ENCODE peak calls at places on chromosomes 7 and 10, in eight cellular contexts. P is CD8-positive, alpha-beta T cell; V is HepG2; I is fibroblast of pulmonary artery; Q is ovary; E is colonic mucosa; U is IMR-90; Z is A549. J is an unnamed sample.

GRCh38 chr10:123136806-123137642 is 1.3 kb downstream of the HMX3 start:
- DNase-seq in Q (no peak), P (no peak), U (no peak), E (no peak), I (peak), V (no peak), Z (peak), J (peak)

GRCh38 chr7:119783799-119784198 is 489.2 kb upstream of the KCND2 start:
- DNase-seq in Z (no peak), U (peak), Q (peak), E (no peak), P (no peak), I (peak), V (no peak), J (peak)

GRCh38 chr7:130894146-130895005 is 160.4 kb upstream of the KLF14 start:
- DNase-seq in V (peak), P (no peak), E (no peak), I (no peak), Q (peak), Z (peak), U (peak), J (peak)

GRCh38 chr10:24958701-24959392 is 6.4 kb upstream of the PRTFDC1 start:
- DNase-seq in U (peak), V (no peak), Q (no peak), P (no peak), Z (no peak), E (no peak), I (peak), J (peak)

GRCh38 chr7:10708447-10708846 is 265.2 kb upstream of the PHF14 start:
- DNase-seq in Z (peak), V (peak), P (no peak), U (no peak), Q (no peak), I (no peak), E (no peak), J (no peak)

GRCh38 chr10:89471110-89471814 is 56.9 kb downstream of the IFIT5 start:
- DNase-seq in Z (no peak), P (no peak), I (no peak), V (no peak), Q (no peak), E (no peak), U (peak), J (peak)

GRCh38 chr10:29949411-29950011 is 109.9 kb downstream of the JCAD start:
- DNase-seq in Z (peak), P (no peak), V (no peak), I (peak), E (no peak), Q (no peak), U (peak), J (peak)

GRCh38 chr10:104268691-104269645 is at the start of gene GSTO2:
- DNase-seq in I (peak), Z (peak), E (peak), V (no peak), Q (peak), P (peak), U (peak), J (peak)

GRCh38 chr10:95133016-95133752 is 60.9 kb upstream of the ACSM6 start:
- DNase-seq in Q (peak), E (peak), P (peak), Z (peak), V (peak), I (peak), U (peak), J (peak)

GRCh38 chr10:89001024-89001423 is 10.4 kb downstream of the FAS start:
- DNase-seq in Z (no peak), I (no peak), V (no peak), E (no peak), Q (no peak), P (no peak), U (no peak), J (no peak)

GRCh38 chr10:44234471-44234850 is 150.4 kb downstream of the CXCL12 start:
- DNase-seq in I (peak), P (no peak), E (no peak), Z (no peak), Q (no peak), U (no peak), V (no peak), J (no peak)

GRCh38 chr7:144720139-144720538 is 115.7 kb downstream of the TPK1 start:
- DNase-seq in I (peak), V (no peak), P (no peak), U (no peak), Q (no peak), Z (no peak), E (no peak), J (peak)

GRCh38 chr10:122147731-122148130 is 123.4 kb upstream of the BTBD16 start:
- DNase-seq in P (no peak), V (no peak), Q (no peak), I (peak), U (no peak), E (no peak), Z (no peak), J (no peak)

GRCh38 chr10:125094111-125094705 is 66.2 kb downstream of the CTBP2 start:
- DNase-seq in Q (no peak), Z (no peak), U (no peak), P (no peak), I (no peak), V (no peak), E (no peak), J (no peak)

GRCh38 chr7:134850048-134850447 is 70.6 kb downstream of the CALD1 start:
- DNase-seq in P (no peak), E (no peak), I (no peak), Z (no peak), U (peak), V (no peak), Q (no peak), J (no peak)

GRCh38 chr10:76729804-76730203 is 907.8 kb downstream of the KCNMA1 start:
- DNase-seq in E (no peak), Q (no peak), U (no peak), P (no peak), I (no peak), V (no peak), Z (no peak), J (no peak)

GRCh38 chr10:1289591-1289990 is 233.4 kb downstream of the WDR37 start:
- DNase-seq in I (no peak), P (no peak), U (no peak), Q (no peak), V (no peak), Z (no peak), E (no peak), J (no peak)

GRCh38 chr7:29623976-29624375 is 60.3 kb downstream of the PRR15 start:
- DNase-seq in Q (no peak), Z (no peak), E (no peak), P (no peak), U (no peak), I (no peak), V (no peak), J (peak)

GRCh38 chr7:40827217-40828085 is 692.6 kb downstream of the SUGCT start:
- DNase-seq in V (no peak), U (no peak), Q (no peak), E (no peak), I (peak), P (no peak), Z (no peak), J (peak)

GRCh38 chr10:38118072-38118807 is 24.1 kb downstream of the ZNF37A start:
- DNase-seq in P (no peak), Z (peak), I (peak), U (peak), V (no peak), E (no peak), Q (no peak), J (peak)

GRCh38 chr10:119832956-119833355 is 39.7 kb downstream of the MCMBP start:
- DNase-seq in Z (no peak), E (no peak), V (no peak), P (no peak), I (no peak), U (no peak), Q (no peak), J (no peak)

GRCh38 chr7:130292682-130293257 is at the start of gene CPA4:
- DNase-seq in V (no peak), E (no peak), P (no peak), Q (no peak), U (peak), Z (peak), I (peak), J (peak)

GRCh38 chr10:89466599-89467035 is 52.2 kb downstream of the IFIT5 start:
- DNase-seq in U (peak), P (no peak), E (no peak), Z (peak), I (peak), Q (no peak), V (peak), J (peak)

GRCh38 chr7:1359681-1360485 is 99.4 kb downstream of the MICALL2 start:
- DNase-seq in I (no peak), Z (no peak), V (no peak), E (no peak), P (no peak), Q (no peak), U (no peak), J (no peak)

GRCh38 chr7:144403102-144403501 is 391 bp downstream of the NOBOX start:
- DNase-seq in P (no peak), I (no peak), E (no peak), U (no peak), Q (no peak), Z (no peak), V (no peak), J (no peak)

GRCh38 chr7:117274951-117275350 is 47.9 kb downstream of the WNT2 start:
- DNase-seq in U (peak), P (no peak), Z (no peak), Q (no peak), E (no peak), V (no peak), I (no peak), J (no peak)

GRCh38 chr10:301536-301935 is 166.3 kb downstream of the ZMYND11 start:
- DNase-seq in U (no peak), V (no peak), Z (no peak), P (no peak), Q (no peak), I (no peak), E (no peak), J (no peak)

GRCh38 chr7:66921918-66922486 is 977 bp downstream of the TMEM248 start:
- DNase-seq in E (peak), Z (no peak), V (peak), I (no peak), U (no peak), Q (no peak), P (peak), J (no peak)

GRCh38 chr10:126204320-126204719 is 184.0 kb downstream of the ADAM12 start:
- DNase-seq in Q (no peak), P (no peak), V (no peak), I (no peak), E (no peak), Z (peak), U (no peak), J (no peak)

GRCh38 chr7:68688416-68689086 is 909.7 kb upstream of the AUTS2 start:
- DNase-seq in Z (no peak), P (no peak), E (no peak), U (no peak), V (no peak), I (no peak), Q (no peak), J (no peak)

GRCh38 chr10:124745678-124746077 is 1.5 kb upstream of the FAM53B start:
- DNase-seq in I (peak), Z (peak), V (peak), P (peak), Q (no peak), E (peak), U (peak), J (peak)

GRCh38 chr10:13180788-13181187 is 19.4 kb downstream of the MCM10 start:
- DNase-seq in P (no peak), U (no peak), Z (no peak), I (no peak), Q (no peak), V (no peak), E (no peak), J (no peak)

GRCh38 chr7:30470783-30471182 is 7.8 kb downstream of the NOD1 start:
- DNase-seq in Z (peak), Q (peak), I (peak), E (peak), U (peak), P (peak), V (no peak), J (peak)

GRCh38 chr10:96614515-96614914 is 27.7 kb upstream of the TM9SF3 start:
- DNase-seq in P (no peak), Q (no peak), V (peak), E (peak), I (peak), U (peak), Z (peak), J (peak)

GRCh38 chr7:135922263-135922662 is 54.9 kb downstream of the MTPN start:
- DNase-seq in I (no peak), V (no peak), Q (no peak), P (no peak), Z (no peak), E (no peak), U (no peak), J (no peak)

GRCh38 chr7:92061154-92061553 is 73.1 kb downstream of the CYP51A1 start:
- DNase-seq in E (peak), Q (no peak), U (no peak), V (no peak), I (no peak), Z (no peak), P (no peak), J (no peak)

GRCh38 chr7:142153400-142153799 is 41.9 kb downstream of the MGAM2 start:
- DNase-seq in V (peak), U (no peak), I (no peak), Q (no peak), E (no peak), P (no peak), Z (peak), J (no peak)

GRCh38 chr10:26457088-26457487 is 18.9 kb downstream of the APBB1IP start:
- DNase-seq in I (no peak), E (no peak), Z (no peak), U (no peak), Q (no peak), P (no peak), V (no peak), J (no peak)
- H3K4me3 ChIP-seq in I (no peak), E (no peak), Z (no peak), U (no peak), Q (no peak), P (no peak), V (no peak), J (no peak)

GRCh38 chr7:87216701-87217508 is 2.6 kb downstream of the TMEM243 start:
- DNase-seq in Q (no peak), V (no peak), U (no peak), E (no peak), P (no peak), Z (no peak), I (no peak), J (no peak)
- H3K4me3 ChIP-seq in Q (no peak), V (no peak), U (no peak), E (no peak), P (peak), Z (no peak), I (no peak), J (no peak)

GRCh38 chr10:21170216-21170615 is 273.1 kb upstream of the NEBL start:
- DNase-seq in U (no peak), E (peak), P (no peak), V (no peak), Q (no peak), I (no peak), Z (no peak), J (no peak)

GRCh38 chr10:21173433-21173963 is 276.4 kb upstream of the NEBL start:
- DNase-seq in Z (no peak), I (no peak), P (no peak), E (peak), U (no peak), V (no peak), Q (no peak), J (no peak)

GRCh38 chr10:21171197-21171935 is 274.3 kb upstream of the NEBL start:
- DNase-seq in V (no peak), Q (no peak), I (no peak), U (no peak), Z (no peak), E (no peak), P (no peak), J (no peak)

GRCh38 chr10:21172774-21173432 is 275.8 kb upstream of the NEBL start:
- DNase-seq in I (no peak), P (no peak), E (peak), U (no peak), V (no peak), Q (no peak), Z (no peak), J (peak)

DNA sequence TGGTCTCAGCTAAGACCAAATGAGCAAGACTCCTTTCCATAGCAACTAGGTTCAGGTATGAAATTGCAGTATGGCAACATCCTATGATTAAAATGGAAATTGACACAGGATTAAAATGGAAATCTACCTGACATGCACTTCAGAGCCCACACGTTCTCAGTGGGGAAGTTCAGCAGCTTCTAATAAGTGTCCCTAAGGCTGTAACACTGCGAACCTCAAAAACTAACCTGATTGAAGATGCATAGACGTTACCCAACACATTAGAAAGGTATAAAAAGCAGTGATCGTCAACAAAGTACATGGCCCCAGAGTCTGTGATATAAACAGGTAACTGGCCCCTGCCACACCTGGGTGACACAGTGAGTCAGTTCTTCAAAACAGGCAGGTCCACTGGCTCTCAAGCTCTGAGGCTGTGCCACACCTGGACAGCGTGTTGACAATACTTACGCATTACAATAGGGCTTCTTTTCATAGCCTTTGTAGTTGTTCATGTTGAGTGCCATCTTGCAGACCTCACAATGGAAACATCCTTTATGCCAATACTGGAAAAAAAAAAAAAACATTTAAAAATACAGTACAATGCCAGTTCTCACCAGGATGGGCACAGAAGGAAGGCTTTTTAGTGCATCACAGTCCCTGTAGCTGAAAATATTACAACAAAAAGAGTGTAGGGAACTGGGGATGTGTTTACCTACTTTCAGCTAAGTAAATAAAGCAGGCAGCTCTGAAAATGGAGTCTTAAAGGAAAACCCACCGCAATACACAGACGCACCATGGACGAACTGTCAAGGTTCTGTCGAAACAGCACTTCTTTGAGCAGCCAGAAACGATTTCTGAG is 275.0 kb upstream of the NEBL start:
- DNase-seq in I (no peak), P (no peak), Z (no peak), V (no peak), Q (no peak), U (no peak), E (peak), J (no peak)
- H3K4me3 ChIP-seq in I (peak), P (no peak), Z (peak), V (no peak), Q (no peak), U (no peak), E (peak), J (no peak)

GRCh38 chr7:115297651-115298050 is 375.8 kb downstream of the MDFIC start:
- DNase-seq in P (no peak), I (peak), U (peak), Q (no peak), V (no peak), Z (peak), E (no peak), J (peak)

GRCh38 chr7:115299379-115300038 is 377.6 kb downstream of the MDFIC start:
- DNase-seq in E (no peak), Q (no peak), Z (no peak), P (no peak), U (no peak), I (no peak), V (no peak), J (no peak)

GRCh38 chr7:115300228-115300870 is 378.5 kb downstream of the MDFIC start:
- DNase-seq in V (no peak), P (no peak), I (peak), Q (no peak), E (no peak), Z (peak), U (peak), J (peak)
- H3K4me3 ChIP-seq in V (no peak), P (no peak), I (no peak), Q (no peak), E (no peak), Z (no peak), U (no peak), J (no peak)

GRCh38 chr10:28533315-28533564 is 322 bp downstream of the WAC start:
- DNase-seq in Z (no peak), P (no peak), V (no peak), I (no peak), U (no peak), E (no peak), Q (no peak), J (no peak)
- H3K4me3 ChIP-seq in Z (peak), P (peak), V (peak), I (peak), U (peak), E (peak), Q (peak), J (peak)

GRCh38 chr10:52486840-52487611 is 172.9 kb downstream of the DKK1 start:
- DNase-seq in U (peak), V (no peak), I (peak), E (no peak), P (no peak), Q (no peak), Z (peak), J (peak)
- H3K4me3 ChIP-seq in U (no peak), V (no peak), I (no peak), E (no peak), P (no peak), Q (no peak), Z (no peak), J (no peak)

GRCh38 chr7:151689196-151689971 is 169.7 kb upstream of the RHEB start:
- DNase-seq in I (no peak), E (no peak), Q (no peak), P (no peak), V (no peak), Z (no peak), U (no peak), J (no peak)

GRCh38 chr7:151686016-151686766 is 166.5 kb upstream of the RHEB start:
- DNase-seq in I (no peak), U (no peak), Q (no peak), V (no peak), P (no peak), E (no peak), Z (no peak), J (no peak)

GRCh38 chr7:151687523-151688235 is 168.0 kb upstream of the RHEB start:
- DNase-seq in Z (peak), V (peak), E (no peak), Q (peak), P (no peak), I (peak), U (peak), J (peak)

GRCh38 chr7:151686826-151687225 is 167.1 kb upstream of the RHEB start:
- DNase-seq in Z (no peak), I (peak), U (no peak), P (no peak), V (no peak), Q (no peak), E (no peak), J (no peak)

GRCh38 chr7:151688236-151688780 is 168.6 kb upstream of the RHEB start:
- DNase-seq in Z (no peak), P (no peak), E (no peak), Q (no peak), I (no peak), U (no peak), V (no peak), J (no peak)
- H3K4me3 ChIP-seq in Z (no peak), P (no peak), E (no peak), Q (no peak), I (no peak), U (no peak), V (no peak), J (no peak)